ENCODE peak calls at places on chromosome 16, in six cellular contexts. One of them, this sample, is unnamed. For H3K4me1, the result is how much of the 10 kb centered on the place peaks cover.

GRCh38 chr16:23957287-23957686 is 121.5 kb downstream of the PRKCB start:
- DNase-seq in SK-N-SH: no peak
- DNase-seq in foreskin keratinocyte: no peak
- DNase-seq in uterus: no peak
- DNase-seq in right lobe of liver: no peak
- DNase-seq in A549: no peak
- DNase-seq in this sample: no peak

GRCh38 chr16:67923414-67924127 is 8.1 kb downstream of the CTRL start:
- DNase-seq in A549: no peak
- DNase-seq in right lobe of liver: no peak
- DNase-seq in SK-N-SH: no peak
- DNase-seq in uterus: no peak
- DNase-seq in foreskin keratinocyte: no peak
- DNase-seq in this sample: peak

GRCh38 chr16:4693956-4694663 is 748 bp downstream of the NUDT16L1 start:
- DNase-seq in SK-N-SH: peak
- DNase-seq in A549: peak
- DNase-seq in foreskin keratinocyte: no peak
- DNase-seq in uterus: peak
- DNase-seq in right lobe of liver: peak
- DNase-seq in this sample: peak

GRCh38 chr16:85313541-85314208 is 201.4 kb upstream of the CIBAR2 start:
- DNase-seq in right lobe of liver: no peak
- DNase-seq in foreskin keratinocyte: peak
- DNase-seq in uterus: no peak
- DNase-seq in A549: no peak
- DNase-seq in SK-N-SH: peak
- DNase-seq in this sample: no peak

GRCh38 chr16:88298882-88299745 is 83.6 kb upstream of the ZNF469 start:
- DNase-seq in A549: no peak
- DNase-seq in SK-N-SH: no peak
- DNase-seq in uterus: no peak
- DNase-seq in foreskin keratinocyte: peak
- DNase-seq in right lobe of liver: no peak
- DNase-seq in this sample: no peak

GRCh38 chr16:11392041-11392581 is 46.9 kb downstream of the RMI2 start:
- DNase-seq in A549: no peak
- DNase-seq in uterus: no peak
- DNase-seq in foreskin keratinocyte: no peak
- DNase-seq in SK-N-SH: peak
- DNase-seq in right lobe of liver: no peak
- DNase-seq in this sample: no peak

GRCh38 chr16:57834936-57835335 is 32.6 kb upstream of the KIFC3 start:
- DNase-seq in A549: peak
- DNase-seq in SK-N-SH: no peak
- DNase-seq in right lobe of liver: no peak
- DNase-seq in uterus: no peak
- DNase-seq in foreskin keratinocyte: peak
- DNase-seq in this sample: no peak

GRCh38 chr16:68640972-68641371 is 4.1 kb upstream of the CDH3 start:
- DNase-seq in uterus: no peak
- DNase-seq in A549: no peak
- DNase-seq in SK-N-SH: no peak
- DNase-seq in right lobe of liver: no peak
- DNase-seq in foreskin keratinocyte: no peak
- DNase-seq in this sample: no peak

GRCh38 chr16:55368205-55368604 is 44.2 kb downstream of the IRX6 start:
- DNase-seq in right lobe of liver: no peak
- DNase-seq in A549: no peak
- DNase-seq in foreskin keratinocyte: no peak
- DNase-seq in uterus: no peak
- DNase-seq in SK-N-SH: no peak
- DNase-seq in this sample: no peak

DNA sequence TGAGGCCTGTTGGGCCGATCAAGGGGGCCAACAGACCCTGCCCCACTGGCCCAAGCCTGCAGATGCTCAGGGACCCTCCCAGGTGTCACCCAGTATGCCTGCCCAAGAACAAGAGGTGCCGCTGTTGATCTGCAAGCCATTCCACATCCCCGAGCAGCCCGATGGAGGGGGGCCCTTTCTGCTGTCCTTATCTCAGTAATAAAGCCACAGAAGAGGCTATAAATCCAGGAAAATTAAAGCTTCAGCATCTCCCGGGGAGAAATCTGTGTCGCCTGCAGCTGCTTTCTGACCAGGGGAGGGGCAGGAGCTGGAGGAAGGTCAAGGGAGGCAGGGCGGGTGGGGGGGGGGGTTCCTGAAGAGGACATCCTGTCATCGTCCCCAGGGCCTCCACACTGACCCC is 11.7 kb upstream of the CACNA1H start:
- DNase-seq in A549: no peak
- DNase-seq in uterus: no peak
- DNase-seq in right lobe of liver: no peak
- DNase-seq in SK-N-SH: no peak
- DNase-seq in foreskin keratinocyte: no peak
- DNase-seq in this sample: no peak
- TF ChIP-seq CTCF in A549: no peak
- TF ChIP-seq CTCF in uterus: no peak
- TF ChIP-seq CTCF in right lobe of liver: no peak
- TF ChIP-seq CTCF in SK-N-SH: no peak
- TF ChIP-seq CTCF in foreskin keratinocyte: no peak
- TF ChIP-seq CTCF in this sample: no peak

GRCh38 chr16:81547919-81548216 is 103.3 kb downstream of the CMIP start:
- DNase-seq in right lobe of liver: no peak
- DNase-seq in SK-N-SH: no peak
- DNase-seq in uterus: no peak
- DNase-seq in foreskin keratinocyte: no peak
- DNase-seq in A549: no peak
- DNase-seq in this sample: no peak
- H3K4me1 ChIP-seq in right lobe of liver: under half
- H3K4me1 ChIP-seq in SK-N-SH: under half
- H3K4me1 ChIP-seq in uterus: under half
- H3K4me1 ChIP-seq in foreskin keratinocyte: under half
- H3K4me1 ChIP-seq in A549: half or more
- H3K4me1 ChIP-seq in this sample: under half

GRCh38 chr16:72938426-72939164 is 109.3 kb downstream of the ZFHX3 start:
- DNase-seq in uterus: peak
- DNase-seq in A549: peak
- DNase-seq in right lobe of liver: no peak
- DNase-seq in foreskin keratinocyte: no peak
- DNase-seq in SK-N-SH: no peak
- DNase-seq in this sample: peak

GRCh38 chr16:72936408-72936807 is 111.5 kb downstream of the ZFHX3 start:
- DNase-seq in uterus: no peak
- DNase-seq in right lobe of liver: no peak
- DNase-seq in A549: no peak
- DNase-seq in foreskin keratinocyte: no peak
- DNase-seq in SK-N-SH: no peak
- DNase-seq in this sample: no peak

GRCh38 chr16:72935896-72936295 is 112.0 kb downstream of the ZFHX3 start:
- DNase-seq in foreskin keratinocyte: no peak
- DNase-seq in right lobe of liver: peak
- DNase-seq in A549: no peak
- DNase-seq in uterus: no peak
- DNase-seq in SK-N-SH: no peak
- DNase-seq in this sample: peak

GRCh38 chr16:72937916-72938315 is 110.0 kb downstream of the ZFHX3 start:
- DNase-seq in uterus: no peak
- DNase-seq in A549: no peak
- DNase-seq in right lobe of liver: no peak
- DNase-seq in SK-N-SH: no peak
- DNase-seq in foreskin keratinocyte: no peak
- DNase-seq in this sample: no peak

DNA sequence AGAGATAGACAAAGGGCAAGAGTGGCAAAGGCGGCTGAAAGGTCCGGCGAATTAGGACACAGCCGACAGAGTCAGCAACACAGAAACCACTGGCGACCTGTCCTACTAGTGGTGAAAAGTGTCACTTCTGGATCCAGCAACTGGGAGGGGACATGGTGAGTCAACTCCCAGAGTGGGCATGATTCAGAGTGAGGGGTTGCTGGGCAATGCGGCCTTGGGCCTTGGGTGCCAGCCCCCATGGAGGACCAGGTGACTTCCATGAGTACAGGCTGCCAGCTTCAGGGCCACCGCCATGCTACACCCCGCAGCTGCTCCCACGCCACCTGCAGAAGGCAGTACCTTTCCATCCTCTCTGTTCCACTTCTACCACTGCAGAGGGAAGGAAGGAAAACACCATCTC is 110.6 kb downstream of the ZFHX3 start:
- DNase-seq in SK-N-SH: no peak
- DNase-seq in right lobe of liver: no peak
- DNase-seq in A549: peak
- DNase-seq in uterus: no peak
- DNase-seq in foreskin keratinocyte: no peak
- DNase-seq in this sample: no peak
- TF ChIP-seq CTCF in SK-N-SH: no peak
- TF ChIP-seq CTCF in right lobe of liver: no peak
- TF ChIP-seq CTCF in A549: no peak
- TF ChIP-seq CTCF in uterus: no peak
- TF ChIP-seq CTCF in foreskin keratinocyte: no peak
- TF ChIP-seq CTCF in this sample: no peak

GRCh38 chr16:70407811-70408274 is 31.1 kb downstream of the ST3GAL2 start:
- DNase-seq in SK-N-SH: no peak
- DNase-seq in foreskin keratinocyte: no peak
- DNase-seq in A549: no peak
- DNase-seq in right lobe of liver: no peak
- DNase-seq in uterus: no peak
- DNase-seq in this sample: no peak
- H3K4me1 ChIP-seq in SK-N-SH: under half
- H3K4me1 ChIP-seq in foreskin keratinocyte: under half
- H3K4me1 ChIP-seq in A549: under half
- H3K4me1 ChIP-seq in right lobe of liver: under half
- H3K4me1 ChIP-seq in uterus: under half
- H3K4me1 ChIP-seq in this sample: under half

GRCh38 chr16:321532-321931 is 31.0 kb downstream of the AXIN1 start:
- DNase-seq in uterus: no peak
- DNase-seq in A549: no peak
- DNase-seq in right lobe of liver: no peak
- DNase-seq in SK-N-SH: no peak
- DNase-seq in foreskin keratinocyte: no peak
- DNase-seq in this sample: no peak

GRCh38 chr16:316741-317464 is 33.9 kb downstream of the PDIA2 start:
- DNase-seq in A549: no peak
- DNase-seq in foreskin keratinocyte: no peak
- DNase-seq in SK-N-SH: no peak
- DNase-seq in right lobe of liver: no peak
- DNase-seq in uterus: no peak
- DNase-seq in this sample: no peak

GRCh38 chr16:320206-320605 is 32.3 kb downstream of the AXIN1 start:
- DNase-seq in SK-N-SH: no peak
- DNase-seq in right lobe of liver: no peak
- DNase-seq in foreskin keratinocyte: no peak
- DNase-seq in A549: no peak
- DNase-seq in uterus: no peak
- DNase-seq in this sample: no peak

GRCh38 chr16:317583-317982 is 34.6 kb downstream of the PDIA2 start:
- DNase-seq in right lobe of liver: no peak
- DNase-seq in foreskin keratinocyte: no peak
- DNase-seq in A549: no peak
- DNase-seq in SK-N-SH: no peak
- DNase-seq in uterus: no peak
- DNase-seq in this sample: no peak

DNA sequence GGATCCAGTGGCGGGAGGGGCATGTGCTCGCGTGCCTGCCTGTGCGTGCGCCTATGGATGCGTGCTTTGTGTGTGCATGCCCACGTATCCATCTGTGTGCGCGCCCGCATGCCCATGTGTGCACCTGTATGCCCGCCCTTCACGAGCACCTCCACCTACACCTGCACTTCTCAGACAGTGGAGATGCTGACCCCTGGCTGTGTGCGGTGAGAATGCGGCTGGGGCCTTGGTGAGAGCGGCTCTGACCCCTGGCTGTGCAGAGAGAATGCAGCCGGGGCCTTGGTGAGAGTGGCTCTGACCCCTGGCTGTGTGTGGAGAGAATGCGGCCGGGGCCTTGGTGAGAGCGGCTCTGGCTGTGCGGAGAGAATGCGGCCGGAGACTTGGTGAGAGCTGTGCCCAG is 33.9 kb downstream of the AXIN1 start:
- DNase-seq in right lobe of liver: no peak
- DNase-seq in A549: peak
- DNase-seq in uterus: no peak
- DNase-seq in foreskin keratinocyte: no peak
- DNase-seq in SK-N-SH: peak
- DNase-seq in this sample: no peak
- TF ChIP-seq CTCF in right lobe of liver: no peak
- TF ChIP-seq CTCF in A549: no peak
- TF ChIP-seq CTCF in uterus: no peak
- TF ChIP-seq CTCF in foreskin keratinocyte: peak
- TF ChIP-seq CTCF in SK-N-SH: no peak
- TF ChIP-seq CTCF in this sample: no peak